ENCODE peak calls at places on chromosomes 2 and 18, in nine cellular contexts. G is hepatocyte; Y is ovary; I is Panc1; N is CD8-positive, alpha-beta T cell; L is transverse colon; Z is RWPE2; B is astrocyte; M is ascending aorta. R is an unnamed sample. For H3K9me3, the result is how much of the 10 kb centered on the place peaks cover.

GRCh38 chr2:99430614-99431258 is 59.1 kb downstream of the REV1 start:
- DNase-seq in G (no peak), Y (no peak), I (no peak), N (no peak), L (no peak), Z (no peak), B (peak), M (no peak), R (no peak)

GRCh38 chr2:72147971-72148369 is 308 bp upstream of the CYP26B1 start:
- DNase-seq in G (no peak), Y (no peak), I (no peak), N (no peak), L (no peak), Z (no peak), B (no peak), M (no peak), R (peak)

GRCh38 chr2:186456941-186457340 is 29.1 kb upstream of the ZC3H15 start:
- DNase-seq in G (no peak), Y (no peak), I (no peak), N (no peak), L (no peak), Z (no peak), B (peak), M (no peak), R (no peak)

GRCh38 chr18:13216732-13217465 is 1.7 kb upstream of the LDLRAD4 start:
- DNase-seq in G (peak), Y (peak), I (no peak), N (peak), L (peak), Z (no peak), B (no peak), M (no peak), R (no peak)

GRCh38 chr2:239257511-239257937 is 143.3 kb downstream of the HDAC4 start:
- DNase-seq in G (peak), Y (no peak), I (no peak), N (no peak), L (no peak), Z (no peak), B (peak), M (no peak), R (no peak)

GRCh38 chr18:9356969-9357368 is 22.4 kb downstream of the TWSG1 start:
- DNase-seq in G (no peak), Y (no peak), I (no peak), N (no peak), L (no peak), Z (no peak), B (no peak), M (no peak), R (no peak)

GRCh38 chr2:19955544-19956422 is 34.1 kb downstream of the WDR35 start:
- DNase-seq in G (peak), Y (peak), I (peak), N (peak), L (peak), Z (peak), B (peak), M (no peak), R (peak)

GRCh38 chr2:66334237-66335054 is 100.5 kb upstream of the MEIS1 start:
- DNase-seq in G (no peak), Y (no peak), I (no peak), N (no peak), L (no peak), Z (no peak), B (peak), M (no peak), R (no peak)

GRCh38 chr2:128332091-128332634 is 13.5 kb upstream of the HS6ST1 start:
- DNase-seq in G (no peak), Y (no peak), I (no peak), N (no peak), L (no peak), Z (no peak), B (no peak), M (no peak), R (no peak)

GRCh38 chr18:72206814-72207213 is 337.3 kb downstream of the CBLN2 start:
- DNase-seq in G (no peak), Y (no peak), I (no peak), N (no peak), L (no peak), Z (no peak), B (no peak), M (no peak), R (no peak)

GRCh38 chr2:218065239-218066006 is 3.6 kb upstream of the RUFY4 start:
- DNase-seq in G (no peak), Y (no peak), I (no peak), N (no peak), L (no peak), Z (no peak), B (no peak), M (no peak), R (no peak)

GRCh38 chr18:36265035-36265434 is 32.5 kb upstream of the FHOD3 start:
- DNase-seq in G (peak), Y (no peak), I (no peak), N (no peak), L (no peak), Z (no peak), B (peak), M (no peak), R (no peak)

GRCh38 chr2:190765386-190766173 is 115.0 kb upstream of the GLS start:
- DNase-seq in G (no peak), Y (no peak), I (no peak), N (no peak), L (no peak), Z (no peak), B (peak), M (no peak), R (no peak)

GRCh38 chr2:161725297-161725696 is 101.1 kb downstream of the SLC4A10 start:
- DNase-seq in G (no peak), Y (no peak), I (no peak), N (no peak), L (no peak), Z (no peak), B (no peak), M (no peak), R (no peak)

GRCh38 chr2:134193006-134193405 is 60.9 kb upstream of the MGAT5 start:
- DNase-seq in G (no peak), Y (no peak), I (no peak), N (no peak), L (no peak), Z (no peak), B (peak), M (no peak), R (no peak)

GRCh38 chr2:237946423-237946822 is 20.4 kb upstream of the UBE2F start:
- DNase-seq in G (no peak), Y (no peak), I (no peak), N (no peak), L (no peak), Z (no peak), B (no peak), M (no peak), R (no peak)

GRCh38 chr2:238220892-238221521 is 17.5 kb upstream of the ILKAP start:
- DNase-seq in G (no peak), Y (no peak), I (no peak), N (no peak), L (no peak), Z (no peak), B (peak), M (no peak), R (no peak)

GRCh38 chr2:65309699-65310098 is 82.1 kb downstream of the ACTR2 start:
- DNase-seq in G (no peak), Y (no peak), I (no peak), N (no peak), L (no peak), Z (no peak), B (no peak), M (no peak), R (no peak)

GRCh38 chr2:140711867-140712266 is 1418.9 kb downstream of the LRP1B start:
- DNase-seq in G (no peak), Y (no peak), I (no peak), N (no peak), L (no peak), Z (no peak), B (no peak), M (no peak), R (no peak)

GRCh38 chr2:28082131-28082530 is 191.6 kb downstream of the BABAM2 start:
- DNase-seq in G (no peak), Y (no peak), I (no peak), N (no peak), L (no peak), Z (no peak), B (peak), M (no peak), R (no peak)

GRCh38 chr2:38274286-38275276 is 102.5 kb downstream of the ATL2 start:
- DNase-seq in G (peak), Y (no peak), I (peak), N (peak), L (no peak), Z (no peak), B (peak), M (no peak), R (no peak)

DNA sequence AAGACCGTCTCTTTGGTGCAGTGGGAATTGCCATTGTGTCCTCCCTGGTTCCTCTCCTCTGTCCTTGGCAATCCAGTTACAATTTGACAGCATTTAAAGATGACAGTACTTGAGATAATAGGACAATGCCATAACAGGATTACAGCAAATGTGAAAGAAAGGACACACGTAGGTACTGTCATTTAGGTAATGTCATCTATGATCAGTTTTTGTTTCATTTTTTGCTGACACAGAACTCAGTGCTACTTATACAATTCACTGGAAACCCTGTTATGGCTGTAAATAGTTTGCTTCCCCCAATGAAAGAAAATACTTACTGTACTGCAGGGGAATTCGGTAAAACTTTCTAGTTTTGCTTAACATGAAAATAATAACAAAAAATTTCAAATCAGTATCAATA is 65.2 kb downstream of the BCL11A start:
- DNase-seq in G (no peak), Y (no peak), I (no peak), N (no peak), L (no peak), Z (no peak), B (no peak), M (no peak), R (no peak)
- H3K9me3 ChIP-seq in G (under half), Y (under half), I (under half), N (under half), L (under half), Z (under half), B (under half), M (under half), R (under half)

GRCh38 chr18:70961933-70962332 is 673.1 kb downstream of the SOCS6 start:
- DNase-seq in G (no peak), Y (no peak), I (no peak), N (no peak), L (no peak), Z (no peak), B (no peak), M (no peak), R (no peak)

DNA sequence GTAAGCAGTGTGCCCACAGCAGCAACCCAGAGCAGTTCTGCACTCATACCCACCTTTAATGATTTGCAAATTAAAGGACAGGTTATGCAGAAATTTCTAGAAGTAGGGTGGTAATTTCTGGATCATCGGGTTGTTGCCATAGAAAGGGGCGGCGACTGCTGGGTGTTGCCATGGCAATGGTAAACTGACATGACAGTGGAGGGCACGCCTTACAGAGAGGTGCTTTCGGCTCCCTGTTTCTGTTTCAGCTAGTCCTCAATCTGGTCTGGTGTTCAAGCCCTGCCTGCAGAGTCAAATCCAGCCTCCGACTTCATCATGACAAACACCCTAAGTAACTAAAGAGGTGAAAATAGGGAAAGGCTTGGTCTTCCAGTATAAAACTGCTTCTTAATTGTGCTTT is 667.7 kb downstream of the SOCS6 start:
- DNase-seq in G (no peak), Y (no peak), I (no peak), N (no peak), L (no peak), Z (no peak), B (no peak), M (no peak), R (no peak)
- H3K9me3 ChIP-seq in G (under half), Y (under half), I (under half), N (under half), L (under half), Z (under half), B (under half), M (under half), R (under half)

GRCh38 chr2:83368461-83368860 is 1090.6 kb downstream of the SUCLG1 start:
- DNase-seq in G (no peak), Y (no peak), I (no peak), N (no peak), L (no peak), Z (no peak), B (no peak), M (no peak), R (no peak)
- H3K9me3 ChIP-seq in G (under half), Y (under half), I (under half), N (under half), L (under half), Z (under half), B (under half), M (under half), R (under half)

GRCh38 chr2:16324544-16324937 is 341.1 kb downstream of the CYRIA start:
- DNase-seq in G (no peak), Y (no peak), I (no peak), N (no peak), L (no peak), Z (no peak), B (no peak), M (no peak), R (no peak)

GRCh38 chr2:16322308-16323130 is 343.1 kb downstream of the CYRIA start:
- DNase-seq in G (no peak), Y (no peak), I (no peak), N (no peak), L (no peak), Z (no peak), B (no peak), M (no peak), R (no peak)

GRCh38 chr2:16323131-16323520 is 342.5 kb downstream of the CYRIA start:
- DNase-seq in G (no peak), Y (no peak), I (no peak), N (no peak), L (no peak), Z (no peak), B (no peak), M (no peak), R (no peak)

GRCh38 chr2:16324971-16325612 is 340.5 kb downstream of the CYRIA start:
- DNase-seq in G (peak), Y (no peak), I (no peak), N (no peak), L (no peak), Z (no peak), B (no peak), M (no peak), R (no peak)

GRCh38 chr2:16323551-16324543 is 341.8 kb downstream of the CYRIA start:
- DNase-seq in G (no peak), Y (no peak), I (no peak), N (no peak), L (no peak), Z (no peak), B (no peak), M (no peak), R (no peak)
- H3K9me3 ChIP-seq in G (under half), Y (under half), I (under half), N (under half), L (under half), Z (under half), B (under half), M (under half), R (under half)

DNA sequence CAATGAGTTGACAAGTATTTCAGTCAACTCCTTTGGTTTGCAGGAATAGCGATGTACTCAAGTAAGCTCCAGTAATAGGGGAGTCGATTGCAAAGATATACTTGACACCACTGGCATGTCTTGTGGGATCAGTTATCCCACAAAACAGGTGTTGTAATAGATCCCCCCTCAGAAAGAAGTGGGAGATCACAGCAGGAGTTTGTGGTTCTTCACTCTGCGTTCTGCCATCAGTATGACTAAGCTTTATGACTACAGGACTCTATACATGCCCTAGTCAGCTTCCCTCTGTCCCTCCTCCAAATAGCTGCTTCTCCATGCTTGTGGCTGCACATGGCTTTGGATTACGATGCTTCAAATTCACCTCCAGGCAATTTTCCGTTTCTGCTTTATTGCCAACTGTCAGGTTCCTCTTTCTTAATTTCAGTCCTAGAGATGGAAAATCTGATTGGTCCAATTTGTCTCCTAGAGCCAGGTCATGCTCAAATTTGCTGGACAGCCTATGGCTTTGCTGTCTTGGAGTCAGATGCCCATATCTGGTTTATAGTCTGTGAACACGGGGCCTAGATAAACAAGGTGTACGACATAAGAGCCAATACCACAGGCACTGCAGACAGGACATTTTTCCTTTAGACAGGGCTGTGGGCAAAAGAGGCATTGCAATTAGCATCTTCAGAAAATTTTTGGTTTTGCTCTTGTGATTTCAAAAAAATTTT is 221.7 kb downstream of the PAX3 start:
- DNase-seq in G (no peak), Y (no peak), I (no peak), N (no peak), L (no peak), Z (no peak), B (peak), M (no peak), R (no peak)
- H3K9me3 ChIP-seq in G (under half), Y (under half), I (under half), N (under half), L (under half), Z (under half), B (under half), M (under half), R (under half)

GRCh38 chr18:7844418-7844817 is 277.3 kb downstream of the PTPRM start:
- DNase-seq in G (no peak), Y (no peak), I (no peak), N (no peak), L (no peak), Z (no peak), B (no peak), M (no peak), R (no peak)
- H3K9me3 ChIP-seq in G (under half), Y (under half), I (under half), N (under half), L (under half), Z (under half), B (under half), M (under half), R (under half)

GRCh38 chr2:48749820-48750739 is 5.4 kb downstream of the LHCGR start:
- DNase-seq in G (no peak), Y (no peak), I (no peak), N (no peak), L (no peak), Z (no peak), B (no peak), M (no peak), R (no peak)

GRCh38 chr2:48753228-48753627 is 2.3 kb downstream of the LHCGR start:
- DNase-seq in G (no peak), Y (no peak), I (no peak), N (no peak), L (no peak), Z (no peak), B (no peak), M (no peak), R (no peak)

DNA sequence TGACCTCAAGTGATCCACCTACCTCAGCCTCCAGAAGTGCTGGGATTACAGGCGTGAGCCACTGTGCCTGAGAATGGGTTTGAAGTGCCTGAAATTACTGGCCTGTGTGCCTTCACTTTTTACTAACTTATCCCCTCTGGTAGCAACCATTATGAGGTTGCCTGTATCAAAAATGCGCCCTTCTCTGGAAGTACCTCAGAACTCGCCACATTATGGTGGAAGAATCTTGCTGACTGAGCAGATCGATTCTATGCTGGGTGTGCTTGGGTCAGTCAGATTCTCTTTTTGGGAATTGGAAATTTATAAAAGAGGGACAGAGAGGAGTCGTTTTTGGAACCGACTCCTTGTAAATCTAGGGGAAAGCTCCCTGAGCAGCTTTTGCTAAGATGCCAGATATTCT is 8.2 kb downstream of the LHCGR start:
- DNase-seq in G (no peak), Y (no peak), I (no peak), N (no peak), L (no peak), Z (no peak), B (no peak), M (no peak), R (no peak)
- H3K9me3 ChIP-seq in G (under half), Y (under half), I (under half), N (under half), L (under half), Z (under half), B (under half), M (under half), R (under half)

GRCh38 chr2:188833331-188833730 is 140.8 kb upstream of the COL3A1 start:
- DNase-seq in G (no peak), Y (no peak), I (no peak), N (no peak), L (no peak), Z (no peak), B (no peak), M (no peak), R (no peak)
- H3K9me3 ChIP-seq in G (under half), Y (under half), I (under half), N (under half), L (under half), Z (under half), B (under half), M (under half), R (under half)

GRCh38 chr2:141782574-141782973 is 348.2 kb downstream of the LRP1B start:
- DNase-seq in G (no peak), Y (no peak), I (no peak), N (no peak), L (no peak), Z (no peak), B (no peak), M (no peak), R (no peak)

DNA sequence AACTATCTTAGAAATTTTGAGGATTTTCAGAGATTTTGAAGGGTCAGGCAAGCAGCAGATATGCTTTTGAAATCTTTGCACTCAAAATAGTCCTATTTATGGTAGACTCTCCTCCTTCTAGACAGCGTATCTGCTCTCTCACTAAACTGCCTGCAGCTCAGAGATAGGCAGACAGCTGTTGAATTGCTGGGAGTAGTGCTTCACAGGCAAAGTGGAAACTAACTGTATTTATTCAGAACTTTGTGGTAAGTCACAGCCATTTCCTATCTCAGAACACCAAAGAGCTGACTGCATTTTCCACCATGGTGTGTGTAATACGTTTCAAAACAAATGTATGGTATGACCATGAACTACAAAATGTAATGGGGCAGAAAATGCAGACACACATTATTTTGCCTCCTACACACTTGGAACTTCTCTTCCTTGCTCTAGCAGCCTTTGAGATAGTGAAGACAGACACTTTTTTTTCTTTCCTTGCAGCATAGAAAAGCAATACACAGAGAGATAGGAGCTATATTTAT is 352.4 kb downstream of the LRP1B start:
- DNase-seq in G (no peak), Y (no peak), I (no peak), N (no peak), L (no peak), Z (no peak), B (peak), M (no peak), R (no peak)
- H3K9me3 ChIP-seq in G (under half), Y (under half), I (under half), N (under half), L (under half), Z (under half), B (under half), M (under half), R (under half)

R was measured in tibial nerve.